ENCODE peak calls at places on chromosomes 11 and 22, in four cellular contexts. One of them, this sample, is unnamed.

GRCh38 chr11:19939415-19939929 is 220.8 kb downstream of the DBX1 start:
- DNase-seq in GM12878: no peak
- DNase-seq in HepG2: no peak
- DNase-seq in H1: no peak
- DNase-seq in this sample: no peak

GRCh38 chr22:49746065-49746464 is 81.6 kb downstream of the BRD1 start:
- DNase-seq in GM12878: no peak
- DNase-seq in HepG2: no peak
- DNase-seq in H1: no peak
- DNase-seq in this sample: no peak

GRCh38 chr11:65792456-65792855 is 5.6 kb downstream of the OVOL1 start:
- DNase-seq in GM12878: no peak
- DNase-seq in HepG2: no peak
- DNase-seq in H1: no peak
- DNase-seq in this sample: no peak

GRCh38 chr11:86091566-86091965 is 22.7 kb upstream of the PICALM start:
- DNase-seq in GM12878: no peak
- DNase-seq in HepG2: no peak
- DNase-seq in H1: no peak
- DNase-seq in this sample: no peak

GRCh38 chr11:11284481-11284880 is 68.6 kb downstream of the CSNK2A3 start:
- DNase-seq in GM12878: no peak
- DNase-seq in HepG2: no peak
- DNase-seq in H1: no peak
- DNase-seq in this sample: no peak

GRCh38 chr11:92136792-92137191 is 87.8 kb upstream of the FAT3 start:
- DNase-seq in GM12878: no peak
- DNase-seq in HepG2: no peak
- DNase-seq in H1: no peak
- DNase-seq in this sample: no peak

GRCh38 chr11:88139865-88140264 is 35.4 kb downstream of the RAB38 start:
- DNase-seq in GM12878: no peak
- DNase-seq in HepG2: no peak
- DNase-seq in H1: no peak
- DNase-seq in this sample: no peak

GRCh38 chr11:94853836-94854235 is 85.7 kb downstream of the AMOTL1 start:
- DNase-seq in GM12878: no peak
- DNase-seq in HepG2: no peak
- DNase-seq in H1: no peak
- DNase-seq in this sample: no peak

GRCh38 chr22:43745783-43746356 is 66.2 kb downstream of the EFCAB6 start:
- DNase-seq in GM12878: no peak
- DNase-seq in HepG2: no peak
- DNase-seq in H1: no peak
- DNase-seq in this sample: peak

GRCh38 chr11:29809121-29809520 is 207.7 kb downstream of the KCNA4 start:
- DNase-seq in GM12878: no peak
- DNase-seq in HepG2: no peak
- DNase-seq in H1: no peak
- DNase-seq in this sample: peak

GRCh38 chr11:19753451-19754041 is 40.9 kb downstream of the NAV2 start:
- DNase-seq in GM12878: no peak
- DNase-seq in HepG2: no peak
- DNase-seq in H1: no peak
- DNase-seq in this sample: no peak

GRCh38 chr11:79525257-79525656 is 84.4 kb upstream of the TENM4 start:
- DNase-seq in GM12878: no peak
- DNase-seq in HepG2: no peak
- DNase-seq in H1: no peak
- DNase-seq in this sample: no peak

GRCh38 chr11:41201156-41201555 is 258.3 kb downstream of the LRRC4C start:
- DNase-seq in GM12878: no peak
- DNase-seq in HepG2: peak
- DNase-seq in H1: peak
- DNase-seq in this sample: peak

GRCh38 chr22:41917906-41918791 is 3.3 kb upstream of the SHISA8 start:
- DNase-seq in GM12878: no peak
- DNase-seq in HepG2: no peak
- DNase-seq in H1: no peak
- DNase-seq in this sample: no peak

GRCh38 chr11:116109228-116109627 is 605.0 kb upstream of the CADM1 start:
- DNase-seq in GM12878: no peak
- DNase-seq in HepG2: no peak
- DNase-seq in H1: no peak
- DNase-seq in this sample: no peak

GRCh38 chr11:13104619-13105236 is 95.6 kb downstream of the RASSF10 start:
- DNase-seq in GM12878: no peak
- DNase-seq in HepG2: peak
- DNase-seq in H1: no peak
- DNase-seq in this sample: no peak

GRCh38 chr22:36467946-36468345 is 13.5 kb downstream of the TXN2 start:
- DNase-seq in GM12878: no peak
- DNase-seq in HepG2: no peak
- DNase-seq in H1: no peak
- DNase-seq in this sample: peak

GRCh38 chr11:101567086-101567485 is 16.7 kb downstream of the TRPC6 start:
- DNase-seq in GM12878: no peak
- DNase-seq in HepG2: no peak
- DNase-seq in H1: no peak
- DNase-seq in this sample: no peak

GRCh38 chr11:86421976-86422770 is 47.5 kb downstream of the CCDC81 start:
- DNase-seq in GM12878: no peak
- DNase-seq in HepG2: no peak
- DNase-seq in H1: no peak
- DNase-seq in this sample: no peak

GRCh38 chr22:47376901-47377520 is 614.6 kb downstream of the TBC1D22A start:
- DNase-seq in GM12878: no peak
- DNase-seq in HepG2: no peak
- DNase-seq in H1: no peak
- DNase-seq in this sample: no peak
- TF ChIP-seq JUND in GM12878: no peak
- TF ChIP-seq JUND in HepG2: no peak
- TF ChIP-seq JUND in H1: no peak
- TF ChIP-seq JUND in this sample: no peak

DNA sequence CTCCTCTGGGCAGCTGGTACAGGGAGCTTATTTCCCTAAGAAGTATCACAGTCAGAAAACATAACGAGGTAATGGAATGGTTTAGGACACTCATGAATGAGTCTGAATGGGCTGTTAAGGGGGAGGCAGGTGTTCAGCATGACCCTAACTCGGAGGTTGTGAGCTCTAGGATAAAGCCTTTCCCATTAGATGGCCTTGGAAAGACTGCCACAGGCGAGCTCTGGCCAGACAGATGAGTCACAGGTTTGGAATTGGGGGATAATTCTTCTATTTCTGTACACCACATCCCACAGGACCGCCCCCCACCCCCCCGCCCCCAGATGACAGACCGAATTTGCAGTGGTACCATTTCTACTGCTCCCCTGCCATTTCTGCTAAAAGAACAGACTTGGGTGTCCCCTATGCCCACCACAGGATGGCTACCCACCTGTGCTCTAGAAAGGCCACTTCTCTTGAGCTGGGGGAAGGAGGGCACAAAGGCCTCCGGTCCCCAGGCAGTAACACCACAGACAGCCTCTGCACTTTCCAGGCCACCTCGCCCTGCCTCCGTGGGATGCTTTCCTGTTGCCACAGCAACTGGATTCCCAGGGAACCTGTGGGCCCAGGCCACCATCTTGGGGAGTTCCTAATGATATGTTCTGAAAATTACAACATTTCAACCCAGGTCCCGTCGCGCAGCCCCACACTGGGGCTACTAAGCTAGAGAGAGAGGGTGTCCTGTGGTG is 76.7 kb downstream of the TRIM29 start:
- DNase-seq in GM12878: no peak
- DNase-seq in HepG2: no peak
- DNase-seq in H1: no peak
- DNase-seq in this sample: no peak
- TF ChIP-seq JUND in GM12878: no peak
- TF ChIP-seq JUND in HepG2: no peak
- TF ChIP-seq JUND in H1: no peak
- TF ChIP-seq JUND in this sample: no peak

GRCh38 chr11:47020793-47021624 is 84.4 kb downstream of the CSTPP1 start:
- DNase-seq in GM12878: peak
- DNase-seq in HepG2: no peak
- DNase-seq in H1: no peak
- DNase-seq in this sample: no peak

GRCh38 chr11:47018637-47019036 is 82.1 kb downstream of the CSTPP1 start:
- DNase-seq in GM12878: no peak
- DNase-seq in HepG2: no peak
- DNase-seq in H1: no peak
- DNase-seq in this sample: no peak

GRCh38 chr11:47021965-47022364 is 85.4 kb downstream of the CSTPP1 start:
- DNase-seq in GM12878: no peak
- DNase-seq in HepG2: no peak
- DNase-seq in H1: no peak
- DNase-seq in this sample: no peak
- TF ChIP-seq JUND in GM12878: no peak
- TF ChIP-seq JUND in HepG2: no peak
- TF ChIP-seq JUND in H1: no peak
- TF ChIP-seq JUND in this sample: no peak

GRCh38 chr11:123206671-123207421 is 11.8 kb upstream of the CLMP start:
- DNase-seq in GM12878: no peak
- DNase-seq in HepG2: no peak
- DNase-seq in H1: no peak
- DNase-seq in this sample: peak

GRCh38 chr11:123211134-123211879 is 16.3 kb upstream of the CLMP start:
- DNase-seq in GM12878: no peak
- DNase-seq in HepG2: no peak
- DNase-seq in H1: no peak
- DNase-seq in this sample: no peak

GRCh38 chr11:123212406-123212805 is 17.4 kb upstream of the CLMP start:
- DNase-seq in GM12878: no peak
- DNase-seq in HepG2: no peak
- DNase-seq in H1: no peak
- DNase-seq in this sample: no peak

GRCh38 chr11:123211981-123212380 is 16.9 kb upstream of the CLMP start:
- DNase-seq in GM12878: no peak
- DNase-seq in HepG2: no peak
- DNase-seq in H1: no peak
- DNase-seq in this sample: no peak

DNA sequence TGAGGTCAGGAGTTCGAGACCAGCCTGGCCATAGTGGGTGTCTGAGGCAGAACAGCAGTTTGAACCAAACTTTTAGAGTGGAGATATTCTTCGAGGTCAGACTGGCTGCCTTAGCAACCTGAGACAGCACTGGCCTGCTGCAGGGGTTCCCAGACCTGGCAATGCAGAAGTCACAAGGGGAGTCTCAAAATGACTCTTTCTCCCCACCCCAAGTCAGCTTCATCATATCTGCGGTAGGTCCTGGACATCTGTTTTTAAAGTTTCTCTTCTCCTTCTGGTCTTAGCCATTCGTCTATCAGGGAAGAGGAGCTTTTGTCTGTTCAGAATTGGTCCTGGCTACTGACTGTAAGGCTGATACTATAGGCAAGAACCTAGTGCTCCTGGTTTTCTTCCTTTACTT is 14.5 kb upstream of the CLMP start:
- DNase-seq in GM12878: no peak
- DNase-seq in HepG2: no peak
- DNase-seq in H1: no peak
- DNase-seq in this sample: no peak
- TF ChIP-seq JUND in GM12878: no peak
- TF ChIP-seq JUND in HepG2: no peak
- TF ChIP-seq JUND in H1: no peak
- TF ChIP-seq JUND in this sample: no peak

DNA sequence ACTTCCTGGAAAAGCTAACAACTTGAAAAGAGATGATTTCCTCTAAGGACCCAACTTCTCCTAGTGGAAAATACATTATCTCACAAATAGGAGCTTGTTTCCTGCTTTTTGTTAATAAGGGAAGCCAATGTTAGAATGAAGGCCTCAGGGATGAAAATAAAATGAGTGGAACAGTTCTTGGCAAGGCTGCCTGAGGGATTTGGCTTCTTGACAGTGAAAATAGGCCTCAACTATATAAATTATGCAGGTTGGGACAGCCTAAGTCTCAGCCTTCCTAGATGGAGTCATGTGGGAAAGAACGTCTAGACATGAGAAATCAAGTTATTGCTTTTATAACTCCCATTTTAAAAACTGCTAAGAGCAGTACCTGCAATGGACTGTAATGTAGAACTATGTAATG is 92.8 kb upstream of the FIBIN start:
- DNase-seq in GM12878: no peak
- DNase-seq in HepG2: no peak
- DNase-seq in H1: no peak
- DNase-seq in this sample: no peak
- TF ChIP-seq JUND in GM12878: no peak
- TF ChIP-seq JUND in HepG2: no peak
- TF ChIP-seq JUND in H1: no peak
- TF ChIP-seq JUND in this sample: no peak

GRCh38 chr11:110600322-110600721 is 111.9 kb downstream of the ARHGAP20 start:
- DNase-seq in GM12878: no peak
- DNase-seq in HepG2: no peak
- DNase-seq in H1: no peak
- DNase-seq in this sample: no peak
- TF ChIP-seq JUND in GM12878: no peak
- TF ChIP-seq JUND in HepG2: no peak
- TF ChIP-seq JUND in H1: no peak
- TF ChIP-seq JUND in this sample: no peak

DNA sequence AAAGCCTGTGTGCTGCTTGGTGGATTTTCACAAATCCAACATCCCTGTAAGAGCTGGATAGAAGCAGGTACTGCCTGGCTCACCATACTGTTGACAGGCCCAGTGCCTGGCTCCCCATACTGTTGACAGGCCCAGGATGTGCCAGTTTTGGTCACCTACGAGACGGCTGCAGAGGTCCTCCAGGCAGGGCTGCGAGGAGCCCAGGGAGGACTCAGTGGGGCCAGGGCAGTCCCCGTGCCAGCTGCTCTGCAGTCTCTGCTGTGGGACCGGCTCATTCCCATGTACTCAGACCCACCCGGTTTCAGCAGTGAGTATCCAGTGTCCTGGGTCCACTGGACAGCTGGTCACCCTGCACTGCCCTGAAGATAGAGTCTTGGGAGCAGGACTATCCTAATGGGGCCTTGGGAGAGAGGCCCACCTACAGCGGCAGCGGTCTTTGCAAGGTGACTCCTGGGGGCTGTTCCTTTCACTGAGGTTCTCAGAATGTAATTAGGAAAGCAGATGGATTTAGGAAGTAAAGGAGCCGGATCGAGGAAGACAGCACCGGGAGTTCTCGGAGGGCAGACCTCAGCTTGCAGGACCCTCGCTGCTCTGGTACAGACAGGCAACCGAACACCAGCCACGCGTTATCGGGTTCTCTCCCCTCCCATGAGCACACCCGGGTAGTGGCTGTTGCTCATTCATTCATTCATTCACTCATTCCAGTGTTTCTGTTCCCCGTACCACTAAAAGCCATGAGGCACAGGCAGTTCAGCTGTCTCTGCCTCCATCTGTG is 106.1 kb downstream of the CTTN start:
- DNase-seq in GM12878: no peak
- DNase-seq in HepG2: no peak
- DNase-seq in H1: no peak
- DNase-seq in this sample: no peak
- TF ChIP-seq JUND in GM12878: no peak
- TF ChIP-seq JUND in HepG2: no peak
- TF ChIP-seq JUND in H1: no peak
- TF ChIP-seq JUND in this sample: no peak